ENCODE peak calls at places on chromosomes 7 and 10, in six cellular contexts. D is heart left ventricle, Z is tibial artery, C is H9, O is neural crest cell, K is PC-9. X is an unnamed sample.

GRCh38 chr10:133302230-133302629 is 6.4 kb downstream of the TUBGCP2 start:
- DNase-seq in D (no peak), Z (no peak), C (no peak), O (no peak), K (no peak), X (no peak)

GRCh38 chr10:91587710-91588638 is 44.9 kb downstream of the PPP1R3C start:
- DNase-seq in D (no peak), Z (peak; percentile 46), C (no peak), O (no peak), K (no peak), X (no peak)

GRCh38 chr10:104254493-104255243 is at the start of gene GSTO1:
- DNase-seq in D (peak; percentile 87), Z (peak; percentile 87), C (peak; percentile 74), O (peak; percentile 34), K (peak; percentile 52), X (peak; percentile 56)

GRCh38 chr10:3714526-3714925 is 70.5 kb downstream of the KLF6 start:
- DNase-seq in D (no peak), Z (no peak), C (no peak), O (no peak), K (no peak), X (no peak)

GRCh38 chr7:104137971-104138370 is 69.8 kb downstream of the ORC5 start:
- DNase-seq in D (no peak), Z (no peak), C (peak; percentile 31), O (no peak), K (no peak), X (no peak)

GRCh38 chr10:9814285-9814866 is 1203.3 kb upstream of the CELF2 start:
- DNase-seq in D (no peak), Z (no peak), C (no peak), O (no peak), K (no peak), X (no peak)

GRCh38 chr7:142338633-142339501 is 81.0 kb upstream of the PRSS58 start:
- DNase-seq in D (no peak), Z (no peak), C (peak; percentile 88), O (no peak), K (peak; percentile 61), X (no peak)

GRCh38 chr10:110547139-110547761 is 20.2 kb upstream of the SMC3 start:
- DNase-seq in D (no peak), Z (no peak), C (no peak), O (no peak), K (no peak), X (no peak)

GRCh38 chr7:155224116-155224811 is 73.4 kb upstream of the INSIG1 start:
- DNase-seq in D (no peak), Z (no peak), C (no peak), O (no peak), K (no peak), X (no peak)

GRCh38 chr7:30470783-30471182 is 7.8 kb downstream of the NOD1 start:
- DNase-seq in D (peak; percentile 72), Z (peak; percentile 56), C (no peak), O (no peak), K (no peak), X (no peak)

GRCh38 chr10:129756912-129757861 is 206.9 kb downstream of the EBF3 start:
- DNase-seq in D (peak; percentile 11), Z (no peak), C (peak; percentile 14), O (no peak), K (no peak), X (no peak)

GRCh38 chr7:3754488-3755365 is 453.7 kb downstream of the SDK1 start:
- DNase-seq in D (no peak), Z (no peak), C (peak; percentile 41), O (no peak), K (no peak), X (no peak)

GRCh38 chr7:106294334-106294733 is 9.6 kb upstream of the NAMPT start:
- DNase-seq in D (no peak), Z (no peak), C (no peak), O (no peak), K (no peak), X (no peak)
- TF ChIP-seq CTCF in D (no peak), Z (no peak), C (peak; percentile 25), O (peak; percentile 39), K (peak; percentile 25), X (no peak)

GRCh38 chr10:131982796-131983195 is 1.1 kb upstream of the BNIP3 start:
- DNase-seq in D (no peak), Z (no peak), C (no peak), O (no peak), K (no peak), X (no peak)

GRCh38 chr10:131980757-131981428 is 830 bp downstream of the BNIP3 start:
- DNase-seq in D (no peak), Z (no peak), C (peak; percentile 70), O (no peak), K (no peak), X (no peak)

GRCh38 chr10:131980321-131980720 is 1.4 kb downstream of the BNIP3 start:
- DNase-seq in D (no peak), Z (no peak), C (no peak), O (no peak), K (no peak), X (no peak)

GRCh38 chr10:131982185-131982756 is 548 bp upstream of the BNIP3 start:
- DNase-seq in D (no peak), Z (no peak), C (no peak), O (no peak), K (no peak), X (no peak)

DNA sequence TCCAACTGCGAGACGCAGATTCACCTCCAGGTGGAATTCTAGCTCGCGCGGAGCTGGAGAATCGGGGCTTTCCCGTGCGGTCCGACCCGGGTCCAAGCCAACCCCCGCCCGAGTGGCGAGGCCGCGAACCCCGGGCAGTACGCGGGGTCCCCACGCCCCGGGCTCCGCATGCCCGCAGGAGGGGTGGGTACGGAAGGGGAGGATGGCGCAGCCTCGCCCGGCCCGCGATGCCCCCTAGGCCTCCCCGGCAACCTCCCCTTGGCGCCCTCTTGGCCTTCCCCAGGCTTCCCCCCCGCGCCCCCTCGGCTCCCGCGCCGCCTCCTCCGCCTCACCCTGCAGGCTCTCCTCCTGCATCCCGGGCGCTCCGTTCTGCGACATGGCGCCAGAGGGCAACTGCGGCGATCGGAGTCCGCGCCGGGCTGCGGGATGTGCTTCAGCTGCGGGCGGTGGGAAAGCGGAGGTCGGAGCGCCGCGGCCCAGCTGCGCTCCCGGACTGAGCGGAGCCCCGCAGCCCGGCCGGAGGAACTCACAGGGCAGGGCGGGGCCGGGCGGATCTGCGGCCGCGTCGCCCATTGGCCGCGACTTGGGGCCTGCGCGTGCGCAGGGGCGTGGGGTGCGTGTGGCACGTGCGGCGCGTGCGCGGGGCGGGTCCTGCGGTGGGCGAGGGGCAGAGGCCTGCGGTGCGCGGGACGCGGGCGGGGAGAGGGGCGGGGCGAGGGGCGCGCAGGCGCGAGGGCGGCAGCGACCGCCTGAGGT is at the start of gene BNIP3:
- DNase-seq in D (peak; percentile 95), Z (peak; percentile 93), C (peak; percentile 96), O (peak; percentile 95), K (peak; percentile 46), X (peak; percentile 87)
- TF ChIP-seq CTCF in D (no peak), Z (peak; percentile 4), C (peak; percentile 22), O (peak; percentile 38), K (no peak), X (no peak)

GRCh38 chr7:129611246-129612111 is at the start of gene NRF1:
- DNase-seq in D (peak; percentile 92), Z (peak; percentile 81), C (peak; percentile 79), O (peak; percentile 84), K (peak; percentile 67), X (peak; percentile 95)
- TF ChIP-seq CTCF in D (no peak), Z (peak; percentile 28), C (no peak), O (peak; percentile 27), K (no peak), X (no peak)

DNA sequence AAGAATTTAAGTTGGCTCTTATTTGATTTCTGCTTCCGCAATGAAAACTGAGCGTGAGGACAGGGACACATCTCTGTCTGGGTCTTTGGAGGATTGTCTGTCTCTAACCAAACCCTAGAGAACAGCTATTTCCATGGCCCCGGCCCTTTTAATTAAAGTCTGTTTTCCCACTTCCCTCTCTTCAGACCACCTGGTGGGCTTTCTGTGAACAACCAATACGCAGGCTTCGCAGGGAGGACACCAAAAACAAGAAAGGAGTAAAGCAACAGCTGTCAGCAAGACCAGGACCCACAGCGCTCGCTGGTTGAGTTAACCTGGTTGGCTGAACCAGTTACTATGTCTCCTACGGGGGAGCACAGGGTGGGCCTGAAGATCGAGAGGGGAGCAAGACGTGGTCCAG is 217.1 kb upstream of the FRMD4A start:
- DNase-seq in D (no peak), Z (no peak), C (no peak), O (no peak), K (no peak), X (no peak)
- TF ChIP-seq CTCF in D (no peak), Z (no peak), C (peak; percentile 51), O (peak; percentile 34), K (peak; percentile 24), X (peak; percentile 18)

GRCh38 chr10:132170561-132171361 is 16.0 kb upstream of the DPYSL4 start:
- DNase-seq in D (no peak), Z (no peak), C (no peak), O (no peak), K (no peak), X (no peak)

GRCh38 chr10:132169031-132169765 is 17.6 kb upstream of the DPYSL4 start:
- DNase-seq in D (no peak), Z (no peak), C (no peak), O (no peak), K (no peak), X (no peak)

GRCh38 chr10:132167976-132168375 is 18.8 kb upstream of the DPYSL4 start:
- DNase-seq in D (no peak), Z (no peak), C (no peak), O (no peak), K (no peak), X (no peak)

GRCh38 chr10:132168571-132169030 is 18.1 kb upstream of the DPYSL4 start:
- DNase-seq in D (no peak), Z (no peak), C (no peak), O (no peak), K (no peak), X (no peak)

DNA sequence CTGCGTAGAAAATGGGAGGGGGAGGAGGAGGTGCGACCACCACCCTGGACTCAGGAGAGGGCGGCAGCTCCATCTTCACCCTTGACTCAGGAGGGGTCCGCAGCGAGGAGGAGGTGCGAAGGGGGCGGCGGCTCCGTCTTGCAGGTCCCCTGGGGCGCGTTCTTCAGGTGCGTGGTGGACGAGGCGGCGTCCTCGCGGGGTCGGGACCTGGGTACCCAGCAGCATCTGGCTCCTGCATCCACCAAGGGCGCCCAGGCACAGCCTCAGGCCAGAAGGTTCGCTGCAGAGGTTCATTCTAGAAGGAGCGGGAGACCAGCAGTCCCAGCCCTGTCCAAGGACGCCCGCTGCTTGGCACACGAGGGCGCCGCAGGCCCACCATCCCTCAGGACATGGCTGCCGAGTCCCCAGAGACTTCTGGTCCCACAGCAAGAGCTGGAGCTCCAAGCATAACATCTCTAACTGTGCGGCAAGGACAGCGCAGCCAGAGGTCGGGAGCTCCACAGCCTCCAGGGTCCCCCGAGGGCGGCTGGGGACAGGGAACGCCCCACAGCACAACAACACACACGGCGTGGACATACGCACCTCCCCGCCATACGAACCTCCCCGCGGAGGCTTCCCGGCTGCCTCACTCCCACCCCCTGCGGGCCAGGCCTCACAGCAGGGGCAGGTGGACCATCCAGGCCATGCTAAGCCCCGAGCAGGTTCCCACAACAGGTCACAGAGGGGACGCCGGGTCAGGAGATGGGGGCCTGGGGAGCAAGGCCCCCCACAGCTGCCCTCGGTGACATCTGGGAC is 16.8 kb upstream of the DPYSL4 start:
- DNase-seq in D (no peak), Z (no peak), C (no peak), O (no peak), K (no peak), X (no peak)
- TF ChIP-seq CTCF in D (no peak), Z (no peak), C (peak; percentile 27), O (no peak), K (no peak), X (no peak)